ENCODE peak calls at places on chromosomes 16 and 17, in nine cellular contexts. L is vagina, R is transverse colon, M is prostate gland, N is GM12878, F is endothelial cell of umbilical vein, B is sigmoid colon, K is suprapubic skin, E is H1. O is an unnamed sample.

GRCh38 chr16:88633684-88634140 is 4.7 kb upstream of the IL17C start:
- DNase-seq in L (no peak), R (peak; percentile 60), M (no peak), N (peak; percentile 55), F (peak; percentile 7), B (no peak), K (no peak), E (no peak), O (no peak)

GRCh38 chr17:42019509-42020404 is at the start of gene NKIRAS2:
- DNase-seq in L (peak; percentile 91), R (peak; percentile 96), M (peak; percentile 90), N (peak; percentile 50), F (peak; percentile 89), B (peak; percentile 97), K (peak; percentile 97), E (peak; percentile 72), O (peak; percentile 90)

GRCh38 chr17:12549499-12549901 is 116.2 kb upstream of the MYOCD start:
- DNase-seq in L (no peak), R (no peak), M (no peak), N (no peak), F (no peak), B (no peak), K (no peak), E (no peak), O (no peak)

GRCh38 chr17:83054518-83055125 is 24.8 kb upstream of the METRNL start:
- DNase-seq in L (peak; percentile 81), R (no peak), M (no peak), N (no peak), F (no peak), B (peak; percentile 48), K (no peak), E (no peak), O (no peak)

GRCh38 chr17:42312285-42313130 is 24.2 kb downstream of the STAT5A start:
- DNase-seq in L (no peak), R (peak; percentile 83), M (peak; percentile 78), N (no peak), F (peak; percentile 85), B (peak; percentile 96), K (peak; percentile 88), E (no peak), O (peak; percentile 86)

GRCh38 chr17:38719943-38720641 is 10.0 kb upstream of the CISD3 start:
- DNase-seq in L (no peak), R (no peak), M (no peak), N (no peak), F (no peak), B (no peak), K (no peak), E (peak; percentile 50), O (no peak)

GRCh38 chr16:70589998-70590471 is 56.3 kb upstream of the IL34 start:
- DNase-seq in L (no peak), R (no peak), M (no peak), N (no peak), F (peak; percentile 19), B (peak; percentile 77), K (no peak), E (no peak), O (no peak)

GRCh38 chr16:47524007-47524405 is 62.9 kb downstream of the PHKB start:
- DNase-seq in L (no peak), R (no peak), M (no peak), N (no peak), F (peak; percentile 75), B (no peak), K (no peak), E (no peak), O (no peak)

GRCh38 chr17:73552300-73553088 is 91.8 kb downstream of the SDK2 start:
- DNase-seq in L (no peak), R (no peak), M (no peak), N (no peak), F (no peak), B (no peak), K (no peak), E (no peak), O (no peak)

GRCh38 chr17:83002118-83002805 is 77.1 kb upstream of the METRNL start:
- DNase-seq in L (no peak), R (no peak), M (no peak), N (no peak), F (no peak), B (no peak), K (no peak), E (no peak), O (no peak)

GRCh38 chr16:72425571-72426341 is 253.8 kb upstream of the PMFBP1 start:
- DNase-seq in L (no peak), R (no peak), M (no peak), N (no peak), F (no peak), B (no peak), K (no peak), E (no peak), O (no peak)

GRCh38 chr17:1399366-1399678 is 700 bp downstream of the YWHAE start:
- DNase-seq in L (no peak), R (no peak), M (no peak), N (no peak), F (peak; percentile 42), B (no peak), K (peak; percentile 79), E (no peak), O (no peak)

GRCh38 chr16:14168146-14168545 is 97.0 kb downstream of the MRTFB start:
- DNase-seq in L (no peak), R (no peak), M (no peak), N (no peak), F (no peak), B (no peak), K (no peak), E (no peak), O (no peak)

GRCh38 chr17:30928584-30928983 is 6.8 kb downstream of the ADAP2 start:
- DNase-seq in L (no peak), R (no peak), M (no peak), N (no peak), F (no peak), B (peak; percentile 34), K (no peak), E (no peak), O (no peak)

GRCh38 chr17:48611681-48612455 is 1.1 kb upstream of the HOXB7 start:
- DNase-seq in L (no peak), R (peak; percentile 59), M (no peak), N (no peak), F (peak; percentile 39), B (no peak), K (no peak), E (no peak), O (no peak)

DNA sequence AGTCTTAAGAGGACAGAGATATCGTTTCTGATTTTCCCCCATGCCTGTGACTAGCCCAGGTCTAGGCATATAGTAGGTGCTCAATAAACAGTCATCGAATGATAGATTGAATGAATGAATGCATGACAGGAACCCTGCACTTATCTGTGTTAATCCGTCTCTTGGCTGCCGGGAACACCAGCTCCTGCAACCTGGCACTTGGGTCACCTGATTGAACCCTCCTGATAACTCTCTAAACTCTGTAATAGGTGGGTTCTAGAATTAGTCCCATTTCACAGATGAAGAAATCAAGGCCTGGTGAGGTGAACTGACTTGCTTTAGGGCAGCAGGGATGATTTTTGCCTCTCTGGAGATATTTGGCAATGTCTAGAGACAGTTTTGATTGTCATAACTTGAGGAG is 43.7 kb downstream of the ABCC1 start:
- DNase-seq in L (no peak), R (no peak), M (no peak), N (no peak), F (no peak), B (no peak), K (no peak), E (no peak), O (no peak)
- H3K27ac ChIP-seq in L (no peak overlapping the region), R (no peak overlapping the region), M (no peak overlapping the region), N (no peak overlapping the region), F (no peak overlapping the region), B (peak overlapping the region; percentile 82), K (no peak overlapping the region), E (no peak overlapping the region), O (no peak overlapping the region)

GRCh38 chr16:73817500-73817899 is 479.1 kb upstream of the PSMD7 start:
- DNase-seq in L (no peak), R (no peak), M (no peak), N (no peak), F (no peak), B (no peak), K (no peak), E (no peak), O (no peak)

GRCh38 chr16:73813523-73813922 is 483.1 kb upstream of the PSMD7 start:
- DNase-seq in L (no peak), R (no peak), M (no peak), N (no peak), F (no peak), B (no peak), K (no peak), E (no peak), O (no peak)
- TF ChIP-seq POLR2AphosphoS5 in L (no peak), R (no peak), M (no peak), N (no peak), F (no peak), B (no peak), K (no peak), E (no peak), O (no peak)

GRCh38 chr17:57881143-57881542 is 31.3 kb upstream of the MRPS23 start:
- DNase-seq in L (no peak), R (no peak), M (no peak), N (no peak), F (peak; percentile 37), B (no peak), K (no peak), E (no peak), O (no peak)
- TF ChIP-seq POLR2A in L (no peak), R (no peak), M (no peak), N (no peak), F (no peak), B (no peak), K (no peak), E (no peak), O (no peak)

GRCh38 chr17:33002245-33002644 is 10.6 kb downstream of the SPACA3 start:
- DNase-seq in L (no peak), R (no peak), M (no peak), N (no peak), F (no peak), B (no peak), K (no peak), E (no peak), O (no peak)
- H3K27ac ChIP-seq in L (no peak overlapping the region), R (no peak overlapping the region), M (no peak overlapping the region), N (no peak overlapping the region), F (no peak overlapping the region), B (no peak overlapping the region), K (no peak overlapping the region), E (no peak overlapping the region), O (no peak overlapping the region)